ENCODE peak calls at places on chromosomes 6 and 20, in four cellular contexts. One of them, this sample, is unnamed.

GRCh38 chr6:42239333-42239732 is 21.7 kb upstream of the MRPS10 start:
- DNase-seq in naive thymus-derived CD8-positive, alpha-beta T cell: no peak
- DNase-seq in memory B cell: no peak
- DNase-seq in tibial nerve: no peak
- DNase-seq in this sample: no peak

GRCh38 chr20:37345339-37346231 is at the start of gene SRC:
- DNase-seq in memory B cell: peak
- DNase-seq in naive thymus-derived CD8-positive, alpha-beta T cell: peak
- DNase-seq in tibial nerve: peak
- DNase-seq in this sample: peak

GRCh38 chr6:3226422-3227362 is 761 bp downstream of the TUBB2B start:
- DNase-seq in memory B cell: peak
- DNase-seq in naive thymus-derived CD8-positive, alpha-beta T cell: no peak
- DNase-seq in tibial nerve: no peak
- DNase-seq in this sample: no peak

GRCh38 chr20:48686238-48687096 is 141.3 kb downstream of the PREX1 start:
- DNase-seq in tibial nerve: no peak
- DNase-seq in naive thymus-derived CD8-positive, alpha-beta T cell: no peak
- DNase-seq in memory B cell: no peak
- DNase-seq in this sample: no peak

GRCh38 chr6:127832381-127832780 is 68.5 kb downstream of the THEMIS start:
- DNase-seq in naive thymus-derived CD8-positive, alpha-beta T cell: no peak
- DNase-seq in tibial nerve: no peak
- DNase-seq in memory B cell: no peak
- DNase-seq in this sample: no peak

GRCh38 chr6:169427856-169428255 is 174.2 kb upstream of the THBS2 start:
- DNase-seq in tibial nerve: no peak
- DNase-seq in naive thymus-derived CD8-positive, alpha-beta T cell: no peak
- DNase-seq in memory B cell: no peak
- DNase-seq in this sample: no peak

GRCh38 chr6:40506956-40507355 is 80.2 kb downstream of the LRFN2 start:
- DNase-seq in naive thymus-derived CD8-positive, alpha-beta T cell: no peak
- DNase-seq in memory B cell: no peak
- DNase-seq in tibial nerve: no peak
- DNase-seq in this sample: no peak

GRCh38 chr6:135212020-135212806 is 31.1 kb downstream of the MYB start:
- DNase-seq in memory B cell: no peak
- DNase-seq in tibial nerve: no peak
- DNase-seq in naive thymus-derived CD8-positive, alpha-beta T cell: no peak
- DNase-seq in this sample: no peak

GRCh38 chr6:36845233-36845632 is 6.0 kb upstream of the CPNE5 start:
- DNase-seq in naive thymus-derived CD8-positive, alpha-beta T cell: no peak
- DNase-seq in memory B cell: no peak
- DNase-seq in tibial nerve: no peak
- DNase-seq in this sample: no peak

GRCh38 chr6:33176906-33177305 is 15.4 kb downstream of the COL11A2 start:
- DNase-seq in memory B cell: no peak
- DNase-seq in naive thymus-derived CD8-positive, alpha-beta T cell: no peak
- DNase-seq in tibial nerve: no peak
- DNase-seq in this sample: peak

GRCh38 chr6:139597781-139598368 is 223.4 kb upstream of the CITED2 start:
- DNase-seq in naive thymus-derived CD8-positive, alpha-beta T cell: no peak
- DNase-seq in memory B cell: no peak
- DNase-seq in tibial nerve: peak
- DNase-seq in this sample: no peak

GRCh38 chr6:108831104-108831503 is 17.1 kb upstream of the ARMC2 start:
- DNase-seq in memory B cell: no peak
- DNase-seq in tibial nerve: no peak
- DNase-seq in naive thymus-derived CD8-positive, alpha-beta T cell: no peak
- DNase-seq in this sample: no peak

GRCh38 chr6:25179051-25179778 is 100.0 kb upstream of the CARMIL1 start:
- DNase-seq in memory B cell: no peak
- DNase-seq in naive thymus-derived CD8-positive, alpha-beta T cell: no peak
- DNase-seq in tibial nerve: no peak
- DNase-seq in this sample: no peak

GRCh38 chr6:56490994-56491393 is 151.7 kb downstream of the DST start:
- DNase-seq in memory B cell: no peak
- DNase-seq in naive thymus-derived CD8-positive, alpha-beta T cell: no peak
- DNase-seq in tibial nerve: no peak
- DNase-seq in this sample: no peak

GRCh38 chr6:44233560-44234100 is 10.2 kb downstream of the SLC29A1 start:
- DNase-seq in tibial nerve: no peak
- DNase-seq in memory B cell: no peak
- DNase-seq in naive thymus-derived CD8-positive, alpha-beta T cell: no peak
- DNase-seq in this sample: no peak

GRCh38 chr20:41650221-41650948 is 32.2 kb upstream of the CHD6 start:
- DNase-seq in memory B cell: no peak
- DNase-seq in tibial nerve: no peak
- DNase-seq in naive thymus-derived CD8-positive, alpha-beta T cell: no peak
- DNase-seq in this sample: no peak

GRCh38 chr6:100435299-100435698 is 29.4 kb downstream of the SIM1 start:
- DNase-seq in naive thymus-derived CD8-positive, alpha-beta T cell: no peak
- DNase-seq in memory B cell: no peak
- DNase-seq in tibial nerve: no peak
- DNase-seq in this sample: no peak

GRCh38 chr6:70574643-70575042 is 7.9 kb downstream of the SDHAF4 start:
- DNase-seq in tibial nerve: no peak
- DNase-seq in memory B cell: no peak
- DNase-seq in naive thymus-derived CD8-positive, alpha-beta T cell: no peak
- DNase-seq in this sample: no peak

GRCh38 chr20:50624351-50625016 is 66.9 kb downstream of the RIPOR3 start:
- DNase-seq in memory B cell: no peak
- DNase-seq in naive thymus-derived CD8-positive, alpha-beta T cell: no peak
- DNase-seq in tibial nerve: no peak
- DNase-seq in this sample: no peak

GRCh38 chr6:4188801-4189200 is 53.4 kb upstream of the ECI2 start:
- DNase-seq in naive thymus-derived CD8-positive, alpha-beta T cell: no peak
- DNase-seq in tibial nerve: no peak
- DNase-seq in memory B cell: no peak
- DNase-seq in this sample: no peak

GRCh38 chr6:6925391-6926164 is 182.2 kb upstream of the RREB1 start:
- DNase-seq in naive thymus-derived CD8-positive, alpha-beta T cell: no peak
- DNase-seq in memory B cell: no peak
- DNase-seq in tibial nerve: no peak
- DNase-seq in this sample: no peak

GRCh38 chr6:169864148-169865030 is 113.0 kb downstream of the ERMARD start:
- DNase-seq in memory B cell: no peak
- DNase-seq in naive thymus-derived CD8-positive, alpha-beta T cell: no peak
- DNase-seq in tibial nerve: no peak
- DNase-seq in this sample: no peak

GRCh38 chr20:32488066-32488838 is 96.9 kb downstream of the NOL4L start:
- DNase-seq in memory B cell: no peak
- DNase-seq in tibial nerve: no peak
- DNase-seq in naive thymus-derived CD8-positive, alpha-beta T cell: no peak
- DNase-seq in this sample: peak

GRCh38 chr6:99612551-99613397 is 6.1 kb downstream of the PRDM13 start:
- DNase-seq in naive thymus-derived CD8-positive, alpha-beta T cell: no peak
- DNase-seq in memory B cell: no peak
- DNase-seq in tibial nerve: no peak
- DNase-seq in this sample: no peak

GRCh38 chr6:9623985-9624384 is 790.9 kb downstream of the TFAP2A start:
- DNase-seq in memory B cell: no peak
- DNase-seq in naive thymus-derived CD8-positive, alpha-beta T cell: no peak
- DNase-seq in tibial nerve: no peak
- DNase-seq in this sample: no peak

GRCh38 chr20:57315083-57315963 is 14.3 kb upstream of the SPO11 start:
- DNase-seq in tibial nerve: no peak
- DNase-seq in memory B cell: no peak
- DNase-seq in naive thymus-derived CD8-positive, alpha-beta T cell: no peak
- DNase-seq in this sample: no peak

GRCh38 chr6:20367716-20368485 is 33.8 kb upstream of the E2F3 start:
- DNase-seq in tibial nerve: no peak
- DNase-seq in naive thymus-derived CD8-positive, alpha-beta T cell: no peak
- DNase-seq in memory B cell: no peak
- DNase-seq in this sample: no peak

GRCh38 chr20:25017257-25017803 is 24.8 kb upstream of the APMAP start:
- DNase-seq in naive thymus-derived CD8-positive, alpha-beta T cell: no peak
- DNase-seq in memory B cell: no peak
- DNase-seq in tibial nerve: no peak
- DNase-seq in this sample: no peak

GRCh38 chr20:60883517-60883916 is 368.5 kb upstream of the CDH4 start:
- DNase-seq in tibial nerve: no peak
- DNase-seq in naive thymus-derived CD8-positive, alpha-beta T cell: no peak
- DNase-seq in memory B cell: no peak
- DNase-seq in this sample: no peak

GRCh38 chr6:42929928-42930360 is 664 bp downstream of the CNPY3 start:
- DNase-seq in tibial nerve: no peak
- DNase-seq in naive thymus-derived CD8-positive, alpha-beta T cell: peak
- DNase-seq in memory B cell: peak
- DNase-seq in this sample: peak

GRCh38 chr20:3244613-3245012 is 5.6 kb upstream of the SLC4A11 start:
- DNase-seq in memory B cell: no peak
- DNase-seq in naive thymus-derived CD8-positive, alpha-beta T cell: no peak
- DNase-seq in tibial nerve: no peak
- DNase-seq in this sample: no peak

GRCh38 chr6:158049055-158050028 is 67.7 kb downstream of the SYNJ2 start:
- DNase-seq in memory B cell: no peak
- DNase-seq in tibial nerve: no peak
- DNase-seq in naive thymus-derived CD8-positive, alpha-beta T cell: no peak
- DNase-seq in this sample: peak

GRCh38 chr6:3906191-3907019 is 57.2 kb downstream of the FAM50B start:
- DNase-seq in naive thymus-derived CD8-positive, alpha-beta T cell: no peak
- DNase-seq in memory B cell: no peak
- DNase-seq in tibial nerve: no peak
- DNase-seq in this sample: no peak

GRCh38 chr6:119035459-119035858 is 43.0 kb downstream of the FAM184A start:
- DNase-seq in naive thymus-derived CD8-positive, alpha-beta T cell: no peak
- DNase-seq in memory B cell: no peak
- DNase-seq in tibial nerve: no peak
- DNase-seq in this sample: no peak

GRCh38 chr6:88548891-88549505 is 382.9 kb upstream of the CNR1 start:
- DNase-seq in tibial nerve: no peak
- DNase-seq in memory B cell: no peak
- DNase-seq in naive thymus-derived CD8-positive, alpha-beta T cell: no peak
- DNase-seq in this sample: no peak

GRCh38 chr6:16205377-16206144 is 32.8 kb upstream of the GMPR start:
- DNase-seq in tibial nerve: no peak
- DNase-seq in naive thymus-derived CD8-positive, alpha-beta T cell: no peak
- DNase-seq in memory B cell: peak
- DNase-seq in this sample: no peak

GRCh38 chr20:17524551-17524950 is 6.6 kb downstream of the BFSP1 start:
- DNase-seq in naive thymus-derived CD8-positive, alpha-beta T cell: no peak
- DNase-seq in tibial nerve: no peak
- DNase-seq in memory B cell: no peak
- DNase-seq in this sample: no peak

GRCh38 chr20:853406-853996 is 20.0 kb downstream of the FAM110A start:
- DNase-seq in tibial nerve: no peak
- DNase-seq in memory B cell: no peak
- DNase-seq in naive thymus-derived CD8-positive, alpha-beta T cell: no peak
- DNase-seq in this sample: no peak

GRCh38 chr6:127121637-127121960 is 3.1 kb downstream of the RSPO3 start:
- DNase-seq in naive thymus-derived CD8-positive, alpha-beta T cell: no peak
- DNase-seq in tibial nerve: no peak
- DNase-seq in memory B cell: no peak
- DNase-seq in this sample: no peak

GRCh38 chr20:64254156-64254555 is 1.4 kb upstream of the PCMTD2 start:
- DNase-seq in naive thymus-derived CD8-positive, alpha-beta T cell: no peak
- DNase-seq in memory B cell: no peak
- DNase-seq in tibial nerve: no peak
- DNase-seq in this sample: no peak